ENCODE peak calls at places on chromosomes 3 and 15, in four cellular contexts. Z, X, B and A are unnamed samples.

GRCh38 chr3:4680227-4680691 is 187.1 kb downstream of the ITPR1 start:
- DNase-seq in Z (no peak), X (peak), B (no peak), A (no peak)

GRCh38 chr3:188006726-188007393 is 147.1 kb upstream of the LPP start:
- DNase-seq in Z (no peak), X (no peak), B (no peak), A (peak)

GRCh38 chr3:52452570-52453221 is 1.1 kb downstream of the TNNC1 start:
- DNase-seq in X (no peak), Z (no peak), B (no peak), A (no peak)

GRCh38 chr15:79629687-79630086 is 197.6 kb downstream of the MINAR1 start:
- DNase-seq in X (peak), B (peak), Z (no peak), A (no peak)

GRCh38 chr15:98504998-98505397 is 143.3 kb upstream of the IGF1R start:
- DNase-seq in B (no peak), Z (no peak), X (no peak), A (no peak)

GRCh38 chr3:122688996-122689395 is 8.4 kb downstream of the PARP14 start:
- DNase-seq in Z (no peak), X (no peak), B (no peak), A (no peak)

GRCh38 chr3:186220886-186221285 is 112.0 kb upstream of the ETV5 start:
- DNase-seq in X (no peak), Z (peak), B (peak), A (peak)

GRCh38 chr15:55074431-55074830 is 122.3 kb downstream of the RSL24D1 start:
- DNase-seq in Z (no peak), X (no peak), B (no peak), A (no peak)

GRCh38 chr3:184379375-184380209 is at the start of gene CHRD:
- DNase-seq in Z (no peak), B (no peak), X (no peak), A (no peak)

GRCh38 chr3:30473374-30474051 is 132.9 kb upstream of the TGFBR2 start:
- DNase-seq in Z (peak), B (peak), X (peak), A (peak)

GRCh38 chr3:150170843-150171513 is 200.3 kb upstream of the PFN2 start:
- DNase-seq in B (no peak), X (peak), Z (no peak), A (no peak)

GRCh38 chr15:38781196-38781595 is 216.6 kb upstream of the RASGRP1 start:
- DNase-seq in X (no peak), Z (no peak), B (no peak), A (no peak)

GRCh38 chr3:143298380-143298779 is 178.8 kb downstream of the CHST2 start:
- DNase-seq in Z (no peak), B (no peak), X (no peak), A (no peak)

GRCh38 chr15:93158104-93158503 is 69.1 kb upstream of the RGMA start:
- DNase-seq in Z (no peak), X (no peak), B (no peak), A (no peak)

GRCh38 chr15:52483712-52484111 is 45.0 kb downstream of the MYO5A start:
- DNase-seq in Z (no peak), X (peak), B (peak), A (no peak)

GRCh38 chr3:133531981-133532380 is 41.5 kb upstream of the CDV3 start:
- DNase-seq in X (peak), Z (no peak), B (no peak), A (no peak)

GRCh38 chr15:101179341-101180153 is 72.3 kb downstream of the CHSY1 start:
- DNase-seq in X (peak), Z (no peak), B (no peak), A (no peak)

GRCh38 chr3:64759811-64760210 is 72.0 kb upstream of the ADAMTS9 start:
- DNase-seq in Z (no peak), X (peak), B (no peak), A (no peak)

GRCh38 chr3:123409443-123410148 is 39.3 kb downstream of the ADCY5 start:
- DNase-seq in B (no peak), Z (no peak), X (no peak), A (peak)

GRCh38 chr3:142507241-142507640 is 59.4 kb upstream of the XRN1 start:
- DNase-seq in X (no peak), B (no peak), Z (no peak), A (no peak)

GRCh38 chr3:172305552-172305951 is 142.7 kb downstream of the GHSR start:
- DNase-seq in Z (no peak), X (peak), B (no peak), A (peak)

GRCh38 chr15:23629234-23629805 is 18.3 kb downstream of the MAGEL2 start:
- DNase-seq in X (no peak), B (no peak), Z (no peak), A (no peak)

GRCh38 chr15:76349301-76350070 is 12.9 kb downstream of the ISL2 start:
- DNase-seq in X (peak), B (no peak), Z (no peak), A (no peak)

GRCh38 chr15:94083467-94083991 is 147.8 kb upstream of the MCTP2 start:
- DNase-seq in X (peak), B (peak), Z (peak), A (no peak)

GRCh38 chr15:70062321-70062956 is 35.3 kb downstream of the TLE3 start:
- DNase-seq in Z (peak), B (peak), X (peak), A (peak)

GRCh38 chr3:180072786-180073185 is 36.0 kb upstream of the PEX5L start:
- DNase-seq in X (no peak), Z (no peak), B (no peak), A (no peak)
- H3K27ac ChIP-seq in X (no peak), Z (no peak), B (no peak), A (no peak)

GRCh38 chr3:129596194-129597086 is 10.0 kb downstream of the PLXND1 start:
- DNase-seq in X (peak), Z (peak), B (peak), A (peak)
- H3K4me3 ChIP-seq in X (no peak), Z (no peak), B (no peak), A (no peak)

GRCh38 chr15:61753018-61753710 is 307.1 kb downstream of the VPS13C start:
- DNase-seq in Z (no peak), X (no peak), B (no peak), A (no peak)
- TF ChIP-seq POLR2A in Z (no peak), X (no peak), B (no peak), A (no peak)

GRCh38 chr15:99873451-99873850 is 140.2 kb upstream of the LYSMD4 start:
- DNase-seq in Z (no peak), B (no peak), X (no peak), A (no peak)
- H3K27ac ChIP-seq in Z (no peak), B (no peak), X (no peak), A (no peak)

GRCh38 chr3:49859576-49860305 is 3.4 kb upstream of the TRAIP start:
- DNase-seq in B (no peak), Z (no peak), X (no peak), A (no peak)

GRCh38 chr3:49856181-49857005 is at the start of gene TRAIP:
- DNase-seq in Z (peak), X (peak), B (peak), A (peak)

DNA sequence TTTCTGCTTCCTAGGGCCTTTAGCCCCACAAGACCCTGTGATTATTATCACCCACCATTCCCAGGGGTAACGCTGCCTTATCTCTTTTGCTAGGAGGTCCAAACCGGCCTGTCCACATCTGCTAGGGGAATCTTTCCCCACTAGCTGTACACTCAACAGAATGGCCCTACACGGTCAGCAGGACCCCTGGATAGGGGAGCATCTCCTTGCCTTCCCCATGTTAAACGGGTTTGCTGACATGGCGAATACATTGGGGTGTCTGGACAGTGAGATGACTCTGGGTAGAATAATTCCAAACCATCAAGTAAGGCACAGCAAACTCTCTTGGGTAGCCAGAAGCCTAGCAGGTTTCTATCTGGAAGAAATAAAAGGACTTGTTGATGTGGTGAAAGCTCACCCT is 702 bp downstream of the TRAIP start:
- DNase-seq in X (no peak), Z (no peak), B (no peak), A (no peak)
- H3K4me3 ChIP-seq in X (peak), Z (no peak), B (no peak), A (no peak)

GRCh38 chr3:17775073-17775472 is 32.6 kb upstream of the TBC1D5 start:
- DNase-seq in Z (no peak), X (no peak), B (no peak), A (no peak)
- TF ChIP-seq POLR2A in Z (no peak), X (no peak), B (no peak), A (no peak)

GRCh38 chr3:66673305-66673704 is 172.5 kb upstream of the LRIG1 start:
- DNase-seq in B (no peak), Z (no peak), X (peak), A (no peak)

GRCh38 chr3:66671348-66671747 is 170.5 kb upstream of the LRIG1 start:
- DNase-seq in X (no peak), B (no peak), Z (no peak), A (no peak)

DNA sequence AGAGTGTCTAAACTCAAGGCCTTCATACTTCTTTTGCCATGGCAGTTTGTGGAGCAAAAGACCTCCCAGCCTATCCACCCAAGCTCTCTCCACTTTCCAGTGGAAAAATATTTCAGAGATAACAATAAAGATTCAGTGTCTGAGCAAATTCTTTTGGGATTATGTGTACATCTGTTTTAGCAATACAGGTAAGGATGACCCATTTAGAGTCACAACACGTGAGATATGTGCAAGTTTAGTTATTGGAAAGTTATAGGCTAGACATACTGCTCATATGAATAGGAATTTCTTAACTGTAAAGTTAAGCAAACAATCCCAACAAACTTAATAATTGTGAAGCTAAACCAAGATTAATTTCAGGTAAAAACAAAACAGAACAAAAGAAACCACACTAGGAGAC is 174.6 kb upstream of the LRIG1 start:
- DNase-seq in B (no peak), Z (no peak), X (peak), A (no peak)
- H3K27ac ChIP-seq in B (no peak), Z (no peak), X (no peak), A (no peak)

DNA sequence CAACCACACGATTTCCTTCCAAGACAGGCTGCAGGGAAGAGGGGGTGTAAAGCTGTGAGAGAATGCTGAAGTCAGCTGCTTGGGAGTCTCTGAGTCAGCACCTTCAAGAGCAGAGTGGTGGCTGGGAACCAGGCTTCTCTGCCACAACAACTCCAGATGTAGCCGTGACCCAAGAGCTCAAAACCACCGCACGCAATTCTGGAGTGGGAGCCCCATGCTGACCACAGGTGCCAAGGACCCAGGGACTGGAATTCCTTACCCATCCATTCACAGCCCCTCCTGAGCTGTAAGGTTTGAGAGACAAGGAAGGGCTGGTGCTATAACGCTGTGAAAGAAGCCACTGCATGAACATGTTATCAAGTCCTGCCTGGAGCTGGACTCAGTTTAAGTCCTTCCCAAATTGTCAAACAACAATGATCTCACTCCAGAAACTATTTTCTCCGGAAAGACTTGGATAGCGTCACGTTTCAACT is 61.4 kb downstream of the UMPS start:
- DNase-seq in B (no peak), Z (no peak), X (peak), A (no peak)
- H3K4me3 ChIP-seq in B (no peak), Z (no peak), X (no peak), A (no peak)